ENCODE peak calls at places on chromosomes 11 and 22, in six cellular contexts. F, K, O, A, S and Y are unnamed samples.

GRCh38 chr22:36267058-36267457 is 14.1 kb downstream of the APOL1 start:
- DNase-seq in A (no peak), F (no peak), S (no peak), K (no peak), O (no peak), Y (no peak)

GRCh38 chr11:120332822-120333716 is 3.1 kb upstream of the ARHGEF12 start:
- DNase-seq in S (no peak), F (no peak), K (no peak), A (no peak), O (no peak), Y (no peak)

GRCh38 chr11:45025716-45026492 is 75.2 kb upstream of the TP53I11 start:
- DNase-seq in K (no peak), S (no peak), F (peak; percentile 77), O (peak; percentile 16), A (no peak), Y (peak; percentile 98)

GRCh38 chr11:113261709-113262475 is 52.5 kb upstream of the TTC12 start:
- DNase-seq in F (no peak), A (peak; percentile 6), O (no peak), K (no peak), S (no peak), Y (no peak)

GRCh38 chr22:44758354-44758969 is 6.1 kb downstream of the ARHGAP8 start:
- DNase-seq in S (no peak), A (no peak), F (peak; percentile 82), K (no peak), O (no peak), Y (no peak)

GRCh38 chr11:77580712-77581337 is 8.9 kb upstream of the AQP11 start:
- DNase-seq in K (no peak), S (no peak), A (no peak), F (no peak), O (no peak), Y (no peak)

GRCh38 chr22:46737976-46738641 is at the start of gene CERK:
- DNase-seq in S (no peak), A (peak; percentile 59), F (peak; percentile 95), K (no peak), O (peak; percentile 36), Y (peak; percentile 73)

GRCh38 chr11:3218483-3219280 is at the start of gene MRGPRG:
- DNase-seq in O (no peak), S (no peak), K (no peak), F (peak; percentile 24), A (no peak), Y (no peak)

GRCh38 chr11:77236901-77237300 is 64.6 kb downstream of the GDPD4 start:
- DNase-seq in F (no peak), A (no peak), O (no peak), K (no peak), S (no peak), Y (no peak)

GRCh38 chr11:28910926-28911325 is 802.7 kb downstream of the METTL15 start:
- DNase-seq in S (no peak), F (no peak), K (no peak), A (no peak), O (no peak), Y (no peak)

GRCh38 chr11:119520400-119520799 is 97.4 kb upstream of the THY1 start:
- DNase-seq in A (no peak), S (no peak), K (no peak), O (no peak), F (no peak), Y (no peak)

GRCh38 chr11:92854952-92855351 is 114.5 kb upstream of the MTNR1B start:
- DNase-seq in O (no peak), S (no peak), F (no peak), A (no peak), K (no peak), Y (no peak)

GRCh38 chr11:3837793-3838192 is 3.0 kb downstream of the RHOG start:
- DNase-seq in K (no peak), F (no peak), A (peak; percentile 89), O (no peak), S (no peak), Y (no peak)

GRCh38 chr22:42797021-42797420 is 60.1 kb downstream of the ARFGAP3 start:
- DNase-seq in F (no peak), A (no peak), K (no peak), O (no peak), S (no peak), Y (peak; percentile 48)

GRCh38 chr11:330694-331314 is 10.1 kb upstream of the IFITM3 start:
- DNase-seq in F (no peak), O (no peak), S (no peak), K (no peak), A (no peak), Y (no peak)

GRCh38 chr11:12701815-12702214 is 27.6 kb downstream of the TEAD1 start:
- DNase-seq in A (no peak), S (no peak), O (no peak), K (no peak), F (peak; percentile 61), Y (no peak)

GRCh38 chr11:93541154-93541553 is 2.0 kb downstream of the SMCO4 start:
- DNase-seq in K (no peak), S (no peak), F (no peak), O (no peak), A (no peak), Y (no peak)

GRCh38 chr11:102669664-102670063 is 35.9 kb downstream of the MMP27 start:
- DNase-seq in F (no peak), O (no peak), A (no peak), K (no peak), S (no peak), Y (no peak)

GRCh38 chr11:73539506-73540084 is 58.3 kb downstream of the FAM168A start:
- DNase-seq in A (no peak), F (peak; percentile 50), K (no peak), O (no peak), S (no peak), Y (no peak)

GRCh38 chr11:12196335-12196734 is 85.9 kb downstream of the MICAL2 start:
- DNase-seq in K (no peak), A (no peak), O (no peak), F (no peak), S (no peak), Y (no peak)

GRCh38 chr11:101049123-101049522 is 80.5 kb downstream of the PGR start:
- DNase-seq in K (no peak), F (no peak), O (no peak), S (no peak), A (peak; percentile 68), Y (no peak)

GRCh38 chr11:118623291-118623655 is 15.9 kb downstream of the PHLDB1 start:
- DNase-seq in K (no peak), O (peak; percentile 46), S (no peak), A (no peak), F (peak; percentile 78), Y (peak; percentile 28)

GRCh38 chr22:42321908-42322561 is 51.6 kb upstream of the TCF20 start:
- DNase-seq in K (no peak), S (no peak), F (no peak), O (no peak), A (no peak), Y (no peak)

DNA sequence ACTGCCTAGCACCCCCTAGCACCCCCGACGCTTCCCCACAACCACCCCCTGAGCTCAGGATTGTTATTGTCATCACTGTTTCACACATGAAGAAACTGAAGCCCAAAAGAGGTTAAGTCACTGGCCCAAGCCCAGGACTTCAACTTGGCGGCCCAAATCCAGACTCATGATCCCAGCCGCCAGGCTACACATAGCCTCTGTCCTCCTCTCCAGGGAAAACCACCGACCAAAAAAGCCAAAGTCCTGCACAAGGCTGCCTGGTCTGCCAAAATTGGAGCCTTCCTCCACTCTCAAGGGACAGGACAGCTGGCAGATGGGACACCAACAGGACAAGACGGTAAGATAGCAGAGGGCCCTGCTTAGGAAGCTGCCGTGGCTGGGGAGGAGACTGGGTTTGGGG is 10.8 kb downstream of the L3MBTL2 start:
- DNase-seq in O (no peak), F (no peak), K (no peak), S (no peak), A (no peak), Y (no peak)
- H3K4me3 ChIP-seq in O (no peak overlapping the region), F (no peak overlapping the region), K (no peak overlapping the region), S (no peak overlapping the region), A (no peak overlapping the region), Y (no peak overlapping the region)

DNA sequence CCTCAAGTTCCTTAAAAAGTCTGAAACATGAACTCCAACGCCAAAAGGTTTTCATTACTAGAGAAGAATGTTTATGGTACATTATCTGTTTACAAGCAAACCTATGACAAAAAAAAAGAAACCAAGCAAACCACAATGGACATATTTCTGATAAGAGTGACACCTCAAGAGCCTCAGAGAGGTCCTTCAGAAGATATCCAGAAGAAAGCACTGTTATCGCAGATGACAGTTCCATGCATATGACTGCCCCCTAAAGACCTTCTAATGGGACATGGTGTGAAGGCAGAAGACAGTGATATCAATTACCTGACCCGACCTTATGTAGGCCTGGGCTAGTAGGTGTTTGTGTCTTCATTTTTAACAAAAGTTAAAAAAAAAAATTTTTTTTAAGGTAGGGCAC is 3.1 kb downstream of the HDHD5 start:
- DNase-seq in O (no peak), F (no peak), A (peak; percentile 61), S (no peak), K (no peak), Y (no peak)
- H3K9ac ChIP-seq in O (no peak overlapping the region), F (no peak overlapping the region), A (no peak overlapping the region), S (no peak overlapping the region), K (no peak overlapping the region), Y (no peak overlapping the region)

GRCh38 chr11:78607691-78608090 is 33.0 kb upstream of the NARS2 start:
- DNase-seq in K (no peak), S (no peak), A (no peak), F (no peak), O (no peak), Y (no peak)

GRCh38 chr11:78605296-78605695 is 30.6 kb upstream of the NARS2 start:
- DNase-seq in S (no peak), K (no peak), O (no peak), A (no peak), F (no peak), Y (no peak)

GRCh38 chr11:78606667-78607066 is 32.0 kb upstream of the NARS2 start:
- DNase-seq in O (no peak), K (no peak), F (no peak), A (no peak), S (no peak), Y (no peak)
- TF ChIP-seq MAX in O (no peak), K (no peak), F (no peak), A (no peak), S (no peak), Y (no peak)

GRCh38 chr22:34761111-34761510 is 304.8 kb upstream of the ISX start:
- DNase-seq in F (no peak), A (no peak), O (peak; percentile 30), S (no peak), K (no peak), Y (no peak)

GRCh38 chr22:34765115-34765514 is 300.8 kb upstream of the ISX start:
- DNase-seq in O (no peak), F (no peak), A (no peak), S (no peak), K (no peak), Y (no peak)

GRCh38 chr22:34760276-34761008 is 305.5 kb upstream of the ISX start:
- DNase-seq in A (no peak), S (no peak), K (no peak), O (no peak), F (no peak), Y (no peak)
- H3K4me3 ChIP-seq in A (no peak overlapping the region), S (no peak overlapping the region), K (no peak overlapping the region), O (no peak overlapping the region), F (no peak overlapping the region), Y (no peak overlapping the region)

GRCh38 chr22:18008136-18008535 is 16.2 kb downstream of the MICAL3 start:
- DNase-seq in F (no peak), K (no peak), S (no peak), A (no peak), O (no peak), Y (no peak)
- H3K9ac ChIP-seq in F (no peak overlapping the region), K (no peak overlapping the region), S (no peak overlapping the region), A (no peak overlapping the region), O (no peak overlapping the region), Y (no peak overlapping the region)